ENCODE peak calls at places on chromosomes 6 and 20, in seven cellular contexts. V, Q, L, D, I, K and Y are unnamed samples.

GRCh38 chr6:158869010-158869603 is 49.9 kb upstream of the EZR start:
- DNase-seq in V (no peak), Q (no peak), L (peak; percentile 99), D (peak; percentile 18), I (no peak), K (no peak), Y (no peak)

GRCh38 chr20:23159256-23159922 is 73.3 kb upstream of the CD93 start:
- DNase-seq in V (no peak), Q (no peak), L (no peak), D (no peak), I (no peak), K (no peak), Y (no peak)

GRCh38 chr20:51393566-51393965 is 149.0 kb downstream of the NFATC2 start:
- DNase-seq in V (no peak), Q (no peak), L (no peak), D (no peak), I (no peak), K (no peak), Y (no peak)

GRCh38 chr6:131029661-131030297 is 33.3 kb downstream of the EPB41L2 start:
- DNase-seq in V (no peak), Q (peak; percentile 22), L (no peak), D (peak; percentile 45), I (no peak), K (peak; percentile 13), Y (peak; percentile 36)

GRCh38 chr6:12047792-12048432 is 35.8 kb downstream of the HIVEP1 start:
- DNase-seq in V (no peak), Q (no peak), L (no peak), D (no peak), I (no peak), K (no peak), Y (no peak)

GRCh38 chr6:65182681-65183080 is 524.3 kb downstream of the EYS start:
- DNase-seq in V (no peak), Q (no peak), L (no peak), D (no peak), I (no peak), K (no peak), Y (no peak)

GRCh38 chr6:32761084-32761483 is 2.2 kb downstream of the HLA-DQB2 start:
- DNase-seq in V (no peak), Q (no peak), L (no peak), D (no peak), I (no peak), K (no peak), Y (no peak)

GRCh38 chr20:6265204-6265904 is 142.5 kb upstream of the FERMT1 start:
- DNase-seq in V (no peak), Q (peak; percentile 17), L (no peak), D (peak; percentile 48), I (no peak), K (peak; percentile 9), Y (peak; percentile 70)

GRCh38 chr6:121657972-121658371 is 222.5 kb downstream of the GJA1 start:
- DNase-seq in V (no peak), Q (no peak), L (no peak), D (no peak), I (no peak), K (no peak), Y (no peak)

GRCh38 chr20:24634855-24635254 is 165.4 kb downstream of the SYNDIG1 start:
- DNase-seq in V (peak; percentile 43), Q (no peak), L (peak; percentile 63), D (peak; percentile 96), I (peak; percentile 80), K (peak; percentile 77), Y (peak; percentile 64)

GRCh38 chr6:163719028-163719742 is 304.7 kb downstream of the QKI start:
- DNase-seq in V (no peak), Q (no peak), L (no peak), D (no peak), I (no peak), K (no peak), Y (no peak)

GRCh38 chr20:47607208-47607613 is 105.5 kb downstream of the NCOA3 start:
- DNase-seq in V (no peak), Q (no peak), L (no peak), D (peak; percentile 13), I (no peak), K (no peak), Y (peak; percentile 20)

GRCh38 chr6:28008053-28008452 is 51.0 kb downstream of the OR2B6 start:
- DNase-seq in V (no peak), Q (peak; percentile 17), L (no peak), D (no peak), I (no peak), K (no peak), Y (no peak)

GRCh38 chr6:39422273-39422672 is 99.8 kb upstream of the KCNK16 start:
- DNase-seq in V (no peak), Q (no peak), L (no peak), D (peak; percentile 55), I (no peak), K (no peak), Y (no peak)

GRCh38 chr20:49165611-49166010 is 22.5 kb downstream of the STAU1 start:
- DNase-seq in V (no peak), Q (peak; percentile 27), L (no peak), D (no peak), I (no peak), K (no peak), Y (no peak)

GRCh38 chr6:23228439-23229024 is 659.2 kb downstream of the HDGFL1 start:
- DNase-seq in V (no peak), Q (no peak), L (no peak), D (no peak), I (no peak), K (no peak), Y (peak; percentile 25)

GRCh38 chr20:32564921-32565734 is 20.0 kb downstream of the NOL4L start:
- DNase-seq in V (peak; percentile 48), Q (no peak), L (no peak), D (no peak), I (peak; percentile 56), K (no peak), Y (no peak)

GRCh38 chr6:5151295-5151954 is 66.3 kb downstream of the PPP1R3G start:
- DNase-seq in V (no peak), Q (no peak), L (no peak), D (no peak), I (no peak), K (no peak), Y (no peak)

GRCh38 chr20:35020108-35021031 is 64.7 kb downstream of the MYH7B start:
- DNase-seq in V (no peak), Q (no peak), L (no peak), D (peak; percentile 31), I (no peak), K (no peak), Y (no peak)

GRCh38 chr6:167851349-167851952 is 24.7 kb downstream of the AFDN start:
- DNase-seq in V (no peak), Q (no peak), L (no peak), D (no peak), I (no peak), K (no peak), Y (no peak)

GRCh38 chr6:46491789-46492547 is 719 bp upstream of the RCAN2 start:
- DNase-seq in V (peak; percentile 81), Q (peak; percentile 65), L (no peak), D (peak; percentile 65), I (peak; percentile 88), K (no peak), Y (peak; percentile 10)

GRCh38 chr20:54499111-54499510 is 23.7 kb downstream of the DOK5 start:
- DNase-seq in V (no peak), Q (no peak), L (no peak), D (no peak), I (no peak), K (no peak), Y (no peak)

GRCh38 chr6:11460837-11461661 is 76.5 kb upstream of the TMEM170B start:
- DNase-seq in V (no peak), Q (peak; percentile 59), L (no peak), D (no peak), I (no peak), K (no peak), Y (no peak)

GRCh38 chr20:38270869-38271608 is 10.5 kb upstream of the KIAA1755 start:
- DNase-seq in V (no peak), Q (no peak), L (no peak), D (peak; percentile 93), I (no peak), K (peak; percentile 69), Y (peak; percentile 68)

GRCh38 chr20:49572857-49573256 is 4.9 kb upstream of the PTGIS start:
- DNase-seq in V (no peak), Q (no peak), L (peak; percentile 46), D (no peak), I (no peak), K (no peak), Y (no peak)

GRCh38 chr6:151063339-151063738 is 176.4 kb upstream of the AKAP12 start:
- DNase-seq in V (no peak), Q (no peak), L (no peak), D (peak; percentile 48), I (no peak), K (peak; percentile 38), Y (no peak)

GRCh38 chr6:149929422-149929821 is 6.5 kb upstream of the RAET1G start:
- DNase-seq in V (no peak), Q (no peak), L (no peak), D (no peak), I (no peak), K (no peak), Y (no peak)

GRCh38 chr6:168333471-168333870 is 13.9 kb upstream of the DACT2 start:
- DNase-seq in V (no peak), Q (no peak), L (no peak), D (no peak), I (no peak), K (no peak), Y (no peak)

GRCh38 chr6:38713812-38714211 is 1.3 kb upstream of the DNAH8 start:
- DNase-seq in V (no peak), Q (peak; percentile 38), L (peak; percentile 6), D (no peak), I (no peak), K (no peak), Y (no peak)